ENCODE peak calls at places on chromosomes 7 and 10, in eight cellular contexts. D is CD4-positive, alpha-beta memory T cell; B is Daoy; K is right lobe of liver; I is progenitor cell of endocrine pancreas; T is K562; O is WTC11; N is astrocyte. Q is an unnamed sample.

GRCh38 chr7:42449431-42449830 is 212.4 kb upstream of the GLI3 start:
- DNase-seq in D (no peak), B (no peak), K (no peak), I (no peak), T (no peak), O (no peak), N (no peak), Q (no peak)

GRCh38 chr10:30818010-30818660 is 188.6 kb upstream of the LYZL2 start:
- DNase-seq in D (no peak), B (peak; percentile 47), K (peak; percentile 70), I (no peak), T (peak; percentile 62), O (no peak), N (peak; percentile 40), Q (no peak)

GRCh38 chr10:75432176-75432575 is 752 bp downstream of the LRMDA start:
- DNase-seq in D (no peak), B (no peak), K (no peak), I (no peak), T (no peak), O (no peak), N (no peak), Q (no peak)

GRCh38 chr10:70232155-70232858 is 922 bp downstream of the PPA1 start:
- DNase-seq in D (peak; percentile 56), B (peak; percentile 57), K (peak; percentile 66), I (no peak), T (peak; percentile 73), O (no peak), N (peak; percentile 42), Q (no peak)

GRCh38 chr10:13877154-13877909 is 290.6 kb downstream of the PRPF18 start:
- DNase-seq in D (no peak), B (no peak), K (no peak), I (no peak), T (no peak), O (no peak), N (peak; percentile 32), Q (no peak)

GRCh38 chr7:135181261-135181928 is 10.9 kb upstream of the CYREN start:
- DNase-seq in D (no peak), B (no peak), K (no peak), I (no peak), T (no peak), O (no peak), N (no peak), Q (no peak)

GRCh38 chr10:99002392-99002791 is 233.3 kb downstream of the HPSE2 start:
- DNase-seq in D (no peak), B (no peak), K (no peak), I (no peak), T (no peak), O (no peak), N (no peak), Q (no peak)

GRCh38 chr10:116826803-116827202 is 22.5 kb upstream of the ENO4 start:
- DNase-seq in D (no peak), B (peak; percentile 89), K (no peak), I (no peak), T (no peak), O (no peak), N (peak; percentile 95), Q (no peak)

GRCh38 chr10:69901623-69902505 is 100.2 kb downstream of the COL13A1 start:
- DNase-seq in D (no peak), B (peak; percentile 47), K (peak; percentile 62), I (peak; percentile 41), T (peak; percentile 78), O (peak; percentile 77), N (peak; percentile 20), Q (no peak)

GRCh38 chr10:116109481-116109880 is 163.5 kb downstream of the GFRA1 start:
- DNase-seq in D (no peak), B (no peak), K (no peak), I (no peak), T (no peak), O (no peak), N (no peak), Q (no peak)

GRCh38 chr10:35657621-35658020 is 15.5 kb upstream of the FZD8 start:
- DNase-seq in D (no peak), B (no peak), K (no peak), I (no peak), T (no peak), O (no peak), N (no peak), Q (no peak)

GRCh38 chr10:1026578-1026977 is 919 bp upstream of the IDI2 start:
- DNase-seq in D (no peak), B (no peak), K (no peak), I (no peak), T (no peak), O (no peak), N (no peak), Q (no peak)

GRCh38 chr7:154484406-154484805 is 432.2 kb downstream of the DPP6 start:
- DNase-seq in D (no peak), B (no peak), K (no peak), I (no peak), T (peak; percentile 19), O (no peak), N (no peak), Q (no peak)

GRCh38 chr7:157650801-157651200 is 314.0 kb downstream of the DNAJB6 start:
- DNase-seq in D (no peak), B (no peak), K (no peak), I (no peak), T (no peak), O (no peak), N (no peak), Q (no peak)

GRCh38 chr7:149748223-149748874 is 25.0 kb downstream of the ZNF467 start:
- DNase-seq in D (no peak), B (peak; percentile 52), K (no peak), I (no peak), T (no peak), O (no peak), N (no peak), Q (no peak)

GRCh38 chr7:157211710-157212109 is 73.0 kb downstream of the UBE3C start:
- DNase-seq in D (no peak), B (peak; percentile 81), K (no peak), I (no peak), T (no peak), O (no peak), N (peak; percentile 94), Q (no peak)

GRCh38 chr7:42972703-42973500 is 40.7 kb downstream of the MRPL32 start:
- DNase-seq in D (no peak), B (peak; percentile 93), K (peak; percentile 22), I (no peak), T (peak; percentile 54), O (no peak), N (peak; percentile 99), Q (no peak)

GRCh38 chr10:88893611-88894010 is 13.6 kb downstream of the STAMBPL1 start:
- DNase-seq in D (no peak), B (no peak), K (no peak), I (no peak), T (no peak), O (no peak), N (peak; percentile 43), Q (no peak)

GRCh38 chr10:93342346-93342745 is 139.8 kb downstream of the MYOF start:
- DNase-seq in D (no peak), B (no peak), K (no peak), I (no peak), T (no peak), O (no peak), N (no peak), Q (no peak)

GRCh38 chr10:48770558-48771089 is 86.0 kb downstream of the WDFY4 start:
- DNase-seq in D (no peak), B (no peak), K (no peak), I (no peak), T (no peak), O (no peak), N (no peak), Q (no peak)

GRCh38 chr10:133378251-133379096 is 588 bp upstream of the PAOX start:
- DNase-seq in D (peak; percentile 59), B (peak; percentile 37), K (peak; percentile 84), I (no peak), T (peak; percentile 60), O (peak; percentile 57), N (peak; percentile 18), Q (peak; percentile 48)

GRCh38 chr10:78648256-78648860 is 420.4 kb upstream of the ZMIZ1 start:
- DNase-seq in D (no peak), B (no peak), K (no peak), I (no peak), T (no peak), O (no peak), N (peak; percentile 74), Q (no peak)

GRCh38 chr7:1175967-1176851 is 16.2 kb upstream of the ZFAND2A start:
- DNase-seq in D (peak; percentile 65), B (peak; percentile 87), K (peak; percentile 80), I (peak; percentile 90), T (peak; percentile 84), O (peak; percentile 95), N (peak; percentile 27), Q (peak; percentile 82)

GRCh38 chr10:59971915-59972314 is 65.6 kb upstream of the CCDC6 start:
- DNase-seq in D (no peak), B (no peak), K (no peak), I (peak; percentile 12), T (no peak), O (no peak), N (peak; percentile 68), Q (no peak)

GRCh38 chr10:13801156-13801906 is 214.6 kb downstream of the PRPF18 start:
- DNase-seq in D (no peak), B (no peak), K (no peak), I (no peak), T (no peak), O (no peak), N (no peak), Q (no peak)

GRCh38 chr7:131540491-131541162 is 15.8 kb downstream of the PODXL start:
- DNase-seq in D (no peak), B (peak; percentile 68), K (peak; percentile 47), I (no peak), T (no peak), O (no peak), N (no peak), Q (no peak)

GRCh38 chr7:100957832-100958421 is 8.6 kb downstream of the MUC3A start:
- DNase-seq in D (no peak), B (no peak), K (no peak), I (no peak), T (peak; percentile 49), O (no peak), N (peak; percentile 23), Q (no peak)

GRCh38 chr7:41955475-41956243 is 252.8 kb upstream of the INHBA start:
- DNase-seq in D (no peak), B (peak; percentile 100), K (peak; percentile 71), I (no peak), T (peak; percentile 26), O (peak; percentile 64), N (peak; percentile 100), Q (no peak)

Q was measured in natural killer cell.